ENCODE peak calls at places on chromosome 18, in four cellular contexts. X is NB4; G is stimulated activated CD4-positive, alpha-beta T cell treated with anti-CD3 and anti-CD28 coated beads, Interleukin-4, amount 100 ng/mL, for 4 hours; L is ACHN. Y is an unnamed sample.

GRCh38 chr18:38923136-38923535 is 1357.5 kb upstream of the CELF4 start:
- DNase-seq in G (no peak), L (no peak), X (no peak), Y (no peak)

GRCh38 chr18:9952633-9953416 is 39.0 kb downstream of the VAPA start:
- DNase-seq in X (peak; percentile 44), G (no peak), L (peak; percentile 27), Y (no peak)

GRCh38 chr18:23572012-23572411 is 14.3 kb downstream of the NPC1 start:
- DNase-seq in G (no peak), X (no peak), L (no peak), Y (no peak)

GRCh38 chr18:13471971-13472628 is 253.5 kb downstream of the LDLRAD4 start:
- DNase-seq in X (no peak), L (no peak), G (no peak), Y (no peak)

GRCh38 chr18:8469793-8470192 is 139.4 kb upstream of the RAB12 start:
- DNase-seq in G (no peak), L (no peak), X (no peak), Y (no peak)

GRCh38 chr18:24362757-24363156 is 34.9 kb downstream of the OSBPL1A start:
- DNase-seq in L (no peak), X (no peak), G (no peak), Y (no peak)

GRCh38 chr18:77074431-77074830 is 58.2 kb downstream of the MBP start:
- DNase-seq in G (no peak), X (no peak), L (no peak), Y (no peak)

GRCh38 chr18:55862693-55863485 is 274.9 kb upstream of the TCF4 start:
- DNase-seq in L (no peak), G (no peak), X (no peak), Y (no peak)

GRCh38 chr18:11071300-11071699 is 78.1 kb downstream of the PIEZO2 start:
- DNase-seq in G (no peak), X (no peak), L (no peak), Y (no peak)

GRCh38 chr18:2920546-2921343 is 73.9 kb downstream of the EMILIN2 start:
- DNase-seq in X (no peak), G (no peak), L (no peak), Y (no peak)

GRCh38 chr18:49976810-49977209 is 163.5 kb upstream of the ACAA2 start:
- DNase-seq in X (no peak), L (no peak), G (no peak), Y (no peak)

GRCh38 chr18:13267517-13267916 is 49.0 kb downstream of the LDLRAD4 start:
- DNase-seq in X (no peak), L (no peak), G (no peak), Y (no peak)

GRCh38 chr18:76056467-76057194 is 438.4 kb downstream of the ZNF516 start:
- DNase-seq in G (no peak), L (no peak), X (no peak), Y (peak; percentile 52)

GRCh38 chr18:48831113-48831759 is 119.5 kb downstream of the SMAD7 start:
- DNase-seq in X (no peak), L (no peak), G (no peak), Y (no peak)